ENCODE peak calls at places on chromosomes 1 and 21, in eight cellular contexts. One of them, this sample, is unnamed.

GRCh38 chr1:225946803-225947202 is 5.8 kb upstream of the LEFTY2 start:
- DNase-seq in coronary artery: no peak
- DNase-seq in prostate gland: no peak
- DNase-seq in CD8-positive, alpha-beta memory T cell: no peak
- DNase-seq in kidney: no peak
- DNase-seq in esophagus muscularis mucosa: no peak
- DNase-seq in skeletal muscle cell: no peak
- DNase-seq in SJCRH30: no peak
- DNase-seq in this sample: no peak

GRCh38 chr1:239293350-239294111 is 92.8 kb upstream of the CHRM3 start:
- DNase-seq in coronary artery: no peak
- DNase-seq in prostate gland: no peak
- DNase-seq in CD8-positive, alpha-beta memory T cell: no peak
- DNase-seq in kidney: no peak
- DNase-seq in esophagus muscularis mucosa: no peak
- DNase-seq in skeletal muscle cell: no peak
- DNase-seq in SJCRH30: no peak
- DNase-seq in this sample: no peak

GRCh38 chr1:94061513-94062443 is 59.2 kb downstream of the ABCA4 start:
- DNase-seq in coronary artery: peak
- DNase-seq in prostate gland: peak
- DNase-seq in CD8-positive, alpha-beta memory T cell: no peak
- DNase-seq in kidney: no peak
- DNase-seq in esophagus muscularis mucosa: no peak
- DNase-seq in skeletal muscle cell: peak
- DNase-seq in SJCRH30: peak
- DNase-seq in this sample: peak

GRCh38 chr1:39391741-39392679 is 99.4 kb upstream of the BMP8A start:
- DNase-seq in coronary artery: no peak
- DNase-seq in prostate gland: no peak
- DNase-seq in CD8-positive, alpha-beta memory T cell: no peak
- DNase-seq in kidney: no peak
- DNase-seq in esophagus muscularis mucosa: no peak
- DNase-seq in skeletal muscle cell: peak
- DNase-seq in SJCRH30: no peak
- DNase-seq in this sample: no peak

GRCh38 chr1:13951793-13952751 is 252.1 kb downstream of the PRDM2 start:
- DNase-seq in coronary artery: no peak
- DNase-seq in prostate gland: no peak
- DNase-seq in CD8-positive, alpha-beta memory T cell: no peak
- DNase-seq in kidney: no peak
- DNase-seq in esophagus muscularis mucosa: no peak
- DNase-seq in skeletal muscle cell: peak
- DNase-seq in SJCRH30: no peak
- DNase-seq in this sample: no peak

GRCh38 chr1:111729271-111729921 is 9.8 kb downstream of the INKA2 start:
- DNase-seq in coronary artery: peak
- DNase-seq in prostate gland: no peak
- DNase-seq in CD8-positive, alpha-beta memory T cell: no peak
- DNase-seq in kidney: no peak
- DNase-seq in esophagus muscularis mucosa: peak
- DNase-seq in skeletal muscle cell: peak
- DNase-seq in SJCRH30: peak
- DNase-seq in this sample: peak

GRCh38 chr1:151988405-151988851 is 5.2 kb downstream of the S100A10 start:
- DNase-seq in coronary artery: no peak
- DNase-seq in prostate gland: no peak
- DNase-seq in CD8-positive, alpha-beta memory T cell: no peak
- DNase-seq in kidney: no peak
- DNase-seq in esophagus muscularis mucosa: no peak
- DNase-seq in skeletal muscle cell: no peak
- DNase-seq in SJCRH30: peak
- DNase-seq in this sample: no peak

GRCh38 chr1:81032973-81033425 is 767.7 kb upstream of the ADGRL2 start:
- DNase-seq in coronary artery: no peak
- DNase-seq in prostate gland: no peak
- DNase-seq in CD8-positive, alpha-beta memory T cell: no peak
- DNase-seq in kidney: no peak
- DNase-seq in esophagus muscularis mucosa: no peak
- DNase-seq in skeletal muscle cell: no peak
- DNase-seq in SJCRH30: peak
- DNase-seq in this sample: no peak

GRCh38 chr1:181769846-181770245 is 286.5 kb downstream of the CACNA1E start:
- DNase-seq in coronary artery: no peak
- DNase-seq in prostate gland: no peak
- DNase-seq in CD8-positive, alpha-beta memory T cell: no peak
- DNase-seq in kidney: no peak
- DNase-seq in esophagus muscularis mucosa: no peak
- DNase-seq in skeletal muscle cell: no peak
- DNase-seq in SJCRH30: no peak
- DNase-seq in this sample: no peak

GRCh38 chr1:31828341-31828740 is 12.5 kb upstream of the SPOCD1 start:
- DNase-seq in coronary artery: no peak
- DNase-seq in prostate gland: no peak
- DNase-seq in CD8-positive, alpha-beta memory T cell: no peak
- DNase-seq in kidney: no peak
- DNase-seq in esophagus muscularis mucosa: peak
- DNase-seq in skeletal muscle cell: no peak
- DNase-seq in SJCRH30: no peak
- DNase-seq in this sample: no peak

GRCh38 chr1:24959623-24959975 is 29.5 kb upstream of the RUNX3 start:
- DNase-seq in coronary artery: no peak
- DNase-seq in prostate gland: no peak
- DNase-seq in CD8-positive, alpha-beta memory T cell: no peak
- DNase-seq in kidney: peak
- DNase-seq in esophagus muscularis mucosa: no peak
- DNase-seq in skeletal muscle cell: no peak
- DNase-seq in SJCRH30: no peak
- DNase-seq in this sample: no peak

GRCh38 chr1:24960071-24960801 is 30.2 kb upstream of the RUNX3 start:
- DNase-seq in coronary artery: no peak
- DNase-seq in prostate gland: no peak
- DNase-seq in CD8-positive, alpha-beta memory T cell: no peak
- DNase-seq in kidney: peak
- DNase-seq in esophagus muscularis mucosa: no peak
- DNase-seq in skeletal muscle cell: no peak
- DNase-seq in SJCRH30: no peak
- DNase-seq in this sample: no peak

GRCh38 chr1:24957808-24958752 is 28.0 kb upstream of the RUNX3 start:
- DNase-seq in coronary artery: no peak
- DNase-seq in prostate gland: no peak
- DNase-seq in CD8-positive, alpha-beta memory T cell: no peak
- DNase-seq in kidney: peak
- DNase-seq in esophagus muscularis mucosa: no peak
- DNase-seq in skeletal muscle cell: no peak
- DNase-seq in SJCRH30: no peak
- DNase-seq in this sample: no peak

GRCh38 chr1:24957016-24957807 is 27.1 kb upstream of the RUNX3 start:
- DNase-seq in coronary artery: no peak
- DNase-seq in prostate gland: no peak
- DNase-seq in CD8-positive, alpha-beta memory T cell: no peak
- DNase-seq in kidney: peak
- DNase-seq in esophagus muscularis mucosa: no peak
- DNase-seq in skeletal muscle cell: no peak
- DNase-seq in SJCRH30: no peak
- DNase-seq in this sample: no peak

DNA sequence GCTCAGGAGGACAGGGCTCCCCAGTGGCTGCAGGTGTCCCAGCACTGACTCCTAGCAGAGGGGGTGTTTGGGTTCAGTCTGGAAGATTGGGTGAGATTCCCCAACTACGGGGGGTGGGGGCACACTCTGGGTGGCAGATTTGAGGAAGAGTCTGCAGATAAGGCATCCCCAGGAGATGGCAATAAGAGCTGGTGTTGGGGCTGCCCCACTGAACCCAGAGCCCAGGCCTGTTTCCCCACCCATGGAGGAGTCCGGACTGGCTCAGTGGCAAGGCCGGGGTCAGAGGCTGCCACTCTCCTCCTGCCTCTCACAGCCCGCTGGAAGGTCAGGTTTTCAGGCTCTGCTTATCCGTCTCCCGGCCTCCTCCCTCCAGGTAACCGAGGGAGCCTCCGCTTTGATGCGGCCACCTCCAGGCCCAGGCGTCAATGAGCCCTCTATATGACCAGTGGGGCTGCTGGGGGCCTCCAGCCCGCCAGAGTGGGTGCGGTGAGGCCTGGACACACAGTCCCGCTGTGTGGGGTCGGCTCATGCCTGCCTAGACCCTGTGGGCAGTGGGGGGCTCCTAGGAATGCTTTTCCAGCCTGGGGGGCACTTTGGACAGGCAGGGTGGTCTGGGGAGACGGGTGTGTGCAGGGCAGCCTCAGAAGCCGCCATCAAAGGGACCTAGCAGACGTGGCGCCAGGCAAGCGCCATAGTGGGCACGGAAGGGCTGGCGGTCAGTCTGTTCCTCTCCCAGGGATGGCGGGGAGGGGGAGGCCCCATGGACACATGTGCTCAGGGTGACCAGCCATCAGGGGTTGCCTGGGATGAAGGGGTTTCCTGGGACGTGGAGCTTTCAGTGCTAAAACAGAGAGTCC is 28.9 kb upstream of the RUNX3 start:
- DNase-seq in coronary artery: no peak
- DNase-seq in prostate gland: no peak
- DNase-seq in CD8-positive, alpha-beta memory T cell: no peak
- DNase-seq in kidney: peak
- DNase-seq in esophagus muscularis mucosa: no peak
- DNase-seq in skeletal muscle cell: no peak
- DNase-seq in SJCRH30: no peak
- DNase-seq in this sample: no peak
- H3K4me3 ChIP-seq in coronary artery: no peak
- H3K4me3 ChIP-seq in prostate gland: no peak
- H3K4me3 ChIP-seq in CD8-positive, alpha-beta memory T cell: no peak
- H3K4me3 ChIP-seq in kidney: no peak
- H3K4me3 ChIP-seq in esophagus muscularis mucosa: no peak
- H3K4me3 ChIP-seq in skeletal muscle cell: no peak
- H3K4me3 ChIP-seq in SJCRH30: no peak
- H3K4me3 ChIP-seq in this sample: no peak

GRCh38 chr21:35026617-35027557 is 22.2 kb downstream of the RUNX1 start:
- DNase-seq in coronary artery: peak
- DNase-seq in prostate gland: no peak
- DNase-seq in CD8-positive, alpha-beta memory T cell: peak
- DNase-seq in kidney: peak
- DNase-seq in esophagus muscularis mucosa: no peak
- DNase-seq in skeletal muscle cell: no peak
- DNase-seq in SJCRH30: no peak
- DNase-seq in this sample: no peak

GRCh38 chr21:35024475-35024874 is 24.6 kb downstream of the RUNX1 start:
- DNase-seq in coronary artery: no peak
- DNase-seq in prostate gland: no peak
- DNase-seq in CD8-positive, alpha-beta memory T cell: no peak
- DNase-seq in kidney: no peak
- DNase-seq in esophagus muscularis mucosa: no peak
- DNase-seq in skeletal muscle cell: no peak
- DNase-seq in SJCRH30: no peak
- DNase-seq in this sample: no peak

GRCh38 chr21:35026153-35026499 is 23.0 kb downstream of the RUNX1 start:
- DNase-seq in coronary artery: no peak
- DNase-seq in prostate gland: no peak
- DNase-seq in CD8-positive, alpha-beta memory T cell: no peak
- DNase-seq in kidney: no peak
- DNase-seq in esophagus muscularis mucosa: no peak
- DNase-seq in skeletal muscle cell: no peak
- DNase-seq in SJCRH30: no peak
- DNase-seq in this sample: no peak

GRCh38 chr21:35024071-35024420 is 25.1 kb downstream of the RUNX1 start:
- DNase-seq in coronary artery: no peak
- DNase-seq in prostate gland: no peak
- DNase-seq in CD8-positive, alpha-beta memory T cell: no peak
- DNase-seq in kidney: no peak
- DNase-seq in esophagus muscularis mucosa: no peak
- DNase-seq in skeletal muscle cell: no peak
- DNase-seq in SJCRH30: no peak
- DNase-seq in this sample: no peak

GRCh38 chr21:35025206-35026152 is 23.6 kb downstream of the RUNX1 start:
- DNase-seq in coronary artery: peak
- DNase-seq in prostate gland: no peak
- DNase-seq in CD8-positive, alpha-beta memory T cell: no peak
- DNase-seq in kidney: no peak
- DNase-seq in esophagus muscularis mucosa: no peak
- DNase-seq in skeletal muscle cell: no peak
- DNase-seq in SJCRH30: no peak
- DNase-seq in this sample: no peak
- H3K4me3 ChIP-seq in coronary artery: no peak
- H3K4me3 ChIP-seq in prostate gland: no peak
- H3K4me3 ChIP-seq in CD8-positive, alpha-beta memory T cell: peak
- H3K4me3 ChIP-seq in kidney: no peak
- H3K4me3 ChIP-seq in esophagus muscularis mucosa: no peak
- H3K4me3 ChIP-seq in skeletal muscle cell: no peak
- H3K4me3 ChIP-seq in SJCRH30: no peak
- H3K4me3 ChIP-seq in this sample: no peak

DNA sequence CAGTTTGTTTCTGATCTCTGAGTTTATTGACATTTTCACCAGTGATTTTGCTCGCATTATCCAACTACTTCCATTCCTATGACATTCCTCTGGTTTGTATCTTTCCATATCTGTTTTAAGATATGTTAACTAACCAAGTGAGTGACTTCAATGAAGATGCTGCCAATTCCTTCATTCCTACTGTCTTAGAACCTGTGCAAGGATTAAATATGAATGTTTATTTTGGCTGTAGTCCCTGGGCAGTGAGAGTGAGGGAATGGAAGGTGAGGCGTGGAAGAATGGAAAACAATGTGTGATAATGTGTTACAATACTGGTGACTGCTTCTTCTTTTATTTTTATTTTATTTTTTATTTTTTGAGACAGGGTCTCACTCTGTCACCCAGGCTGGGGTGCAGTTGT is 183.0 kb downstream of the SDCCAG8 start:
- DNase-seq in coronary artery: no peak
- DNase-seq in prostate gland: no peak
- DNase-seq in CD8-positive, alpha-beta memory T cell: no peak
- DNase-seq in kidney: no peak
- DNase-seq in esophagus muscularis mucosa: no peak
- DNase-seq in skeletal muscle cell: no peak
- DNase-seq in SJCRH30: no peak
- DNase-seq in this sample: no peak
- H3K4me3 ChIP-seq in coronary artery: no peak
- H3K4me3 ChIP-seq in prostate gland: no peak
- H3K4me3 ChIP-seq in CD8-positive, alpha-beta memory T cell: no peak
- H3K4me3 ChIP-seq in kidney: no peak
- H3K4me3 ChIP-seq in esophagus muscularis mucosa: no peak
- H3K4me3 ChIP-seq in skeletal muscle cell: no peak
- H3K4me3 ChIP-seq in SJCRH30: no peak
- H3K4me3 ChIP-seq in this sample: no peak

DNA sequence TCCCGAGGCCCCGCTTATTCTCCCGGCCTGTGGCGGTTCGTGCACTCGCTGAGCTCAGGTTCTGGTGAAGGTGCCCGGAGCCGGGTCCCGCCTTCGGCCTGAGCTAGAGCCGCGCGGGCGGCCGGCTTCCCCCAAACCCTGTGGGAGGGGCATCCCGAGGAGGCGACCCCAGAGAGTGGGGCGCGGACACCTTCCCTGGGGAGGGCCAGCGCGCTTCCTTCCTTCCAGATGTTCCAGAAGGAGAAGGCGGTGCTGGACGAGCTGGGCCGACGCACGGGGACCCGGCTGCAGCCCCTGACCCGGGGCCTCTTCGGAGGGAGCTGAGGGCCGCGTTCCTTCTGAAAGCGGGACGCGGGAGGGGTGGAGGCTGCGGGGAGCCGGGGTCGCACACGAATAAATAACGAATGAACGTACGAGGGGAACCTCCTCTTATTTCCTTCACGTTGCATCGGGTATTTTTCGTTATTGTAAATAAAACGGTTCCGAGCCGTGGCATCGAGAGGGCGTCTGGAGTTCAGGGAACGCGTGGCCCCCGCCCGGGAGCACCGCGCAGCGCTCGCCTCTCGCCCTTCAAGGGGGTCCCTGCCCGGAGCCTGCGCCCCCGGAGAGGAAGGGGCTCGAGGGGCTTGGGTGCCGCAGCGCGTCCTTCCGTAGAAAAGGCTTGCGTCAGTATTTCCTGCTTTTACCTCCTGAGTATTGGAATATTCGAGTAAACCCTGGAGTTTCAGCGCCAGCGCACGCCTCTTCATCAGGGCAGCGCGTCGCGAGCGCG is 11.4 kb downstream of the YBEY start:
- DNase-seq in coronary artery: no peak
- DNase-seq in prostate gland: no peak
- DNase-seq in CD8-positive, alpha-beta memory T cell: no peak
- DNase-seq in kidney: no peak
- DNase-seq in esophagus muscularis mucosa: no peak
- DNase-seq in skeletal muscle cell: no peak
- DNase-seq in SJCRH30: no peak
- DNase-seq in this sample: no peak
- H3K4me3 ChIP-seq in coronary artery: peak
- H3K4me3 ChIP-seq in prostate gland: peak
- H3K4me3 ChIP-seq in CD8-positive, alpha-beta memory T cell: no peak
- H3K4me3 ChIP-seq in kidney: peak
- H3K4me3 ChIP-seq in esophagus muscularis mucosa: peak
- H3K4me3 ChIP-seq in skeletal muscle cell: peak
- H3K4me3 ChIP-seq in SJCRH30: no peak
- H3K4me3 ChIP-seq in this sample: no peak